ENCODE peak calls at places on chromosome 3, in eight cellular contexts. L is anterior cingulate cortex; H is cardiac muscle cell; E is GM20000; P is dorsolateral prefrontal cortex; D is CD8-positive, alpha-beta T cell; T is activated effector memory CD4-positive, alpha-beta T cell treated with anti-CD3 and anti-CD28 coated beads, Interleukin-2, amount 50 U/mL, for 16 hours; K is H9. Q is an unnamed sample.

GRCh38 chr3:58111513-58112184 is 99.1 kb downstream of the DNASE1L3 start:
- DNase-seq in L (no peak), H (no peak), E (peak; percentile 72), P (no peak), D (no peak), T (peak; percentile 64), K (no peak), Q (no peak)

GRCh38 chr3:73622135-73622534 is 2.6 kb downstream of the PDZRN3 start:
- DNase-seq in L (peak; percentile 11), H (peak; percentile 85), E (no peak), P (no peak), D (no peak), T (no peak), K (peak; percentile 31), Q (peak; percentile 75)

GRCh38 chr3:14418259-14418658 is 15.9 kb downstream of the SLC6A6 start:
- DNase-seq in L (no peak), H (no peak), E (no peak), P (no peak), D (no peak), T (no peak), K (no peak), Q (no peak)

GRCh38 chr3:119322523-119323400 is 28.6 kb downstream of the ARHGAP31 start:
- DNase-seq in L (peak; percentile 73), H (peak; percentile 92), E (peak; percentile 91), P (peak; percentile 67), D (peak; percentile 87), T (peak; percentile 98), K (peak; percentile 83), Q (peak; percentile 94)

GRCh38 chr3:46724360-46724890 is 6.8 kb upstream of the PRSS50 start:
- DNase-seq in L (no peak), H (no peak), E (no peak), P (no peak), D (no peak), T (no peak), K (no peak), Q (no peak)

GRCh38 chr3:148329481-148330220 is 368.1 kb upstream of the AGTR1 start:
- DNase-seq in L (no peak), H (no peak), E (no peak), P (no peak), D (no peak), T (no peak), K (no peak), Q (no peak)

GRCh38 chr3:197957775-197958103 is 2.3 kb upstream of the LMLN start:
- DNase-seq in L (no peak), H (no peak), E (no peak), P (no peak), D (no peak), T (no peak), K (no peak), Q (no peak)

GRCh38 chr3:33146791-33147445 is 33.1 kb downstream of the CRTAP start:
- DNase-seq in L (peak; percentile 75), H (no peak), E (no peak), P (no peak), D (no peak), T (no peak), K (no peak), Q (no peak)

GRCh38 chr3:160707187-160707789 is 30.3 kb downstream of the ARL14 start:
- DNase-seq in L (peak; percentile 54), H (peak; percentile 65), E (peak; percentile 38), P (no peak), D (peak; percentile 16), T (no peak), K (no peak), Q (no peak)

GRCh38 chr3:80227216-80227615 is 459.4 kb upstream of the ROBO1 start:
- DNase-seq in L (no peak), H (no peak), E (no peak), P (no peak), D (no peak), T (no peak), K (no peak), Q (no peak)

GRCh38 chr3:67489816-67490215 is 164.6 kb downstream of the SUCLG2 start:
- DNase-seq in L (no peak), H (no peak), E (no peak), P (no peak), D (no peak), T (no peak), K (no peak), Q (no peak)

GRCh38 chr3:141321109-141321497 is 47.2 kb upstream of the ZBTB38 start:
- DNase-seq in L (no peak), H (no peak), E (no peak), P (no peak), D (no peak), T (no peak), K (no peak), Q (no peak)

GRCh38 chr3:171334465-171334811 is 125.8 kb downstream of the TNIK start:
- DNase-seq in L (no peak), H (no peak), E (no peak), P (no peak), D (no peak), T (no peak), K (no peak), Q (no peak)

GRCh38 chr3:149909923-149910322 is 60.8 kb downstream of the PFN2 start:
- DNase-seq in L (no peak), H (peak; percentile 36), E (no peak), P (no peak), D (no peak), T (no peak), K (no peak), Q (no peak)

GRCh38 chr3:58874248-58874741 is 175.5 kb downstream of the CFAP20DC start:
- DNase-seq in L (no peak), H (no peak), E (no peak), P (no peak), D (no peak), T (no peak), K (no peak), Q (no peak)

GRCh38 chr3:148366743-148367410 is 330.8 kb upstream of the AGTR1 start:
- DNase-seq in L (peak; percentile 2), H (no peak), E (peak; percentile 5), P (no peak), D (no peak), T (no peak), K (no peak), Q (no peak)

GRCh38 chr3:65604863-65605526 is 433.7 kb downstream of the MAGI1 start:
- DNase-seq in L (no peak), H (no peak), E (no peak), P (no peak), D (no peak), T (no peak), K (no peak), Q (no peak)

GRCh38 chr3:29639621-29640290 is 358.9 kb downstream of the RBMS3 start:
- DNase-seq in L (no peak), H (no peak), E (no peak), P (no peak), D (no peak), T (no peak), K (no peak), Q (no peak)

GRCh38 chr3:25945836-25946235 is 155.9 kb downstream of the OXSM start:
- DNase-seq in L (no peak), H (no peak), E (no peak), P (no peak), D (no peak), T (no peak), K (no peak), Q (no peak)

GRCh38 chr3:184688251-184688851 is 23.5 kb downstream of the MAGEF1 start:
- DNase-seq in L (no peak), H (no peak), E (no peak), P (no peak), D (no peak), T (peak; percentile 31), K (no peak), Q (no peak)

GRCh38 chr3:10619989-10620832 is 114.8 kb upstream of the ATP2B2 start:
- DNase-seq in L (no peak), H (no peak), E (no peak), P (no peak), D (no peak), T (no peak), K (no peak), Q (no peak)

GRCh38 chr3:29381595-29381994 is 100.7 kb downstream of the RBMS3 start:
- DNase-seq in L (no peak), H (no peak), E (no peak), P (no peak), D (no peak), T (no peak), K (no peak), Q (no peak)

GRCh38 chr3:42701371-42702065 is 1.1 kb downstream of the HHATL start:
- DNase-seq in L (peak; percentile 88), H (peak; percentile 93), E (peak; percentile 76), P (peak; percentile 84), D (peak; percentile 61), T (peak; percentile 83), K (peak; percentile 85), Q (peak; percentile 87)

GRCh38 chr3:174725303-174725702 is 133.8 kb upstream of the NAALADL2 start:
- DNase-seq in L (no peak), H (no peak), E (no peak), P (no peak), D (no peak), T (no peak), K (no peak), Q (no peak)

GRCh38 chr3:4641863-4642262 is 148.7 kb downstream of the ITPR1 start:
- DNase-seq in L (no peak), H (no peak), E (no peak), P (no peak), D (no peak), T (no peak), K (no peak), Q (no peak)

GRCh38 chr3:17213102-17213501 is 328.3 kb downstream of the PLCL2 start:
- DNase-seq in L (no peak), H (no peak), E (no peak), P (no peak), D (no peak), T (no peak), K (no peak), Q (no peak)

GRCh38 chr3:141878326-141878725 is 1.9 kb downstream of the ATP1B3 start:
- DNase-seq in L (no peak), H (no peak), E (no peak), P (no peak), D (no peak), T (no peak), K (no peak), Q (no peak)

GRCh38 chr3:79983063-79983561 is 215.3 kb upstream of the ROBO1 start:
- DNase-seq in L (no peak), H (no peak), E (no peak), P (no peak), D (no peak), T (no peak), K (no peak), Q (no peak)

GRCh38 chr3:70871909-70872656 is 559.6 kb upstream of the MDFIC2 start:
- DNase-seq in L (no peak), H (no peak), E (no peak), P (no peak), D (no peak), T (no peak), K (no peak), Q (no peak)

GRCh38 chr3:47772788-47773187 is 8.9 kb downstream of the SMARCC1 start:
- DNase-seq in L (no peak), H (no peak), E (no peak), P (no peak), D (no peak), T (peak; percentile 12), K (no peak), Q (no peak)

GRCh38 chr3:32401541-32402052 is 9.9 kb downstream of the CMTM7 start:
- DNase-seq in L (peak; percentile 76), H (peak; percentile 49), E (peak; percentile 73), P (peak; percentile 82), D (peak; percentile 72), T (peak; percentile 84), K (peak; percentile 81), Q (peak; percentile 93)

GRCh38 chr3:65829228-65829627 is 209.5 kb downstream of the MAGI1 start:
- DNase-seq in L (no peak), H (no peak), E (no peak), P (no peak), D (no peak), T (no peak), K (no peak), Q (no peak)

GRCh38 chr3:24533557-24534193 is 39.0 kb upstream of the THRB start:
- DNase-seq in L (no peak), H (no peak), E (no peak), P (no peak), D (no peak), T (no peak), K (no peak), Q (no peak)

GRCh38 chr3:141306922-141307321 is 61.4 kb upstream of the ZBTB38 start:
- DNase-seq in L (no peak), H (no peak), E (no peak), P (no peak), D (peak; percentile 18), T (no peak), K (no peak), Q (no peak)

Q was measured in Right ventricle myocardium inferior.